ENCODE peak calls at places on chromosomes 12 and 14, in seven cellular contexts. O, S, P, Z, N, C and M are unnamed samples.

GRCh38 chr14:44897844-44898151 is 63.9 kb downstream of the KLHL28 start:
- DNase-seq in S (no peak), P (no peak), C (no peak), Z (no peak), N (peak), O (no peak), M (no peak)

GRCh38 chr12:52515927-52516831 is 4.0 kb downstream of the KRT5 start:
- DNase-seq in Z (no peak), C (no peak), O (no peak), S (no peak), P (peak), N (no peak), M (no peak)

GRCh38 chr12:51546102-51546501 is 44.9 kb upstream of the SCN8A start:
- DNase-seq in P (no peak), O (no peak), C (no peak), Z (no peak), N (no peak), S (no peak), M (no peak)

GRCh38 chr14:91041450-91041849 is 19.0 kb downstream of the RPS6KA5 start:
- DNase-seq in P (no peak), O (no peak), C (no peak), Z (no peak), N (no peak), S (no peak), M (no peak)

GRCh38 chr14:89294060-89294459 is 123.0 kb downstream of the FOXN3 start:
- DNase-seq in C (peak), S (no peak), Z (no peak), N (no peak), P (no peak), O (no peak), M (no peak)

GRCh38 chr12:58938440-58938839 is 18.1 kb upstream of the LRIG3 start:
- DNase-seq in Z (no peak), C (no peak), O (no peak), P (no peak), S (no peak), N (no peak), M (no peak)

GRCh38 chr12:10211101-10211974 is 1.3 kb upstream of the GABARAPL1 start:
- DNase-seq in N (no peak), Z (no peak), P (no peak), O (no peak), C (peak), S (no peak), M (no peak)

GRCh38 chr12:15851919-15852318 is 30.3 kb upstream of the STRAP start:
- DNase-seq in O (no peak), P (no peak), N (no peak), C (no peak), S (no peak), Z (no peak), M (peak)

GRCh38 chr12:132160016-132160415 is 15.8 kb downstream of the NOC4L start:
- DNase-seq in S (no peak), P (no peak), C (peak), O (no peak), Z (no peak), N (no peak), M (no peak)

GRCh38 chr14:71591929-71592328 is 340.3 kb upstream of the RGS6 start:
- DNase-seq in S (no peak), C (no peak), O (peak), N (peak), P (peak), Z (no peak), M (peak)

GRCh38 chr12:53816360-53817020 is 64.7 kb upstream of the CISTR start:
- DNase-seq in S (no peak), O (no peak), Z (no peak), N (no peak), C (no peak), P (no peak), M (no peak)

GRCh38 chr14:75913183-75913582 is 68.6 kb downstream of the TGFB3 start:
- DNase-seq in S (no peak), O (no peak), P (no peak), Z (no peak), C (no peak), N (no peak), M (no peak)

GRCh38 chr14:35197015-35197414 is 74.7 kb downstream of the PRORP start:
- DNase-seq in S (no peak), C (no peak), N (peak), Z (no peak), P (no peak), O (no peak), M (peak)

GRCh38 chr12:112792306-112792705 is 758 bp downstream of the RPH3A start:
- DNase-seq in S (no peak), O (no peak), Z (no peak), N (no peak), C (no peak), P (no peak), M (no peak)

GRCh38 chr12:121456551-121456950 is 56.6 kb downstream of the RNF34 start:
- DNase-seq in Z (no peak), O (no peak), P (no peak), N (no peak), S (no peak), C (no peak), M (no peak)

GRCh38 chr12:98893126-98893525 is 248.0 kb downstream of the APAF1 start:
- DNase-seq in C (no peak), N (no peak), S (no peak), P (no peak), Z (no peak), O (no peak), M (no peak)

GRCh38 chr14:33375781-33376180 is 437.1 kb downstream of the NPAS3 start:
- DNase-seq in S (no peak), C (no peak), N (peak), O (no peak), P (peak), Z (no peak), M (no peak)

GRCh38 chr14:22276913-22277816 is 311.9 kb downstream of the DAD1 start:
- DNase-seq in P (peak), O (peak), Z (no peak), S (no peak), C (no peak), N (peak), M (no peak)

GRCh38 chr12:8629486-8630033 is 16.9 kb upstream of the AICDA start:
- DNase-seq in P (peak), S (no peak), Z (no peak), C (no peak), O (peak), N (no peak), M (no peak)

GRCh38 chr14:54627718-54628345 is 60.9 kb downstream of the SAMD4A start:
- DNase-seq in S (no peak), N (peak), Z (no peak), C (peak), O (no peak), P (peak), M (no peak)

GRCh38 chr12:12922191-12922616 is 29.8 kb downstream of the GPRC5D start:
- DNase-seq in C (no peak), S (no peak), P (peak), Z (no peak), O (peak), N (no peak), M (no peak)

GRCh38 chr14:35223927-35224326 is 68.3 kb upstream of the PSMA6 start:
- DNase-seq in P (no peak), C (no peak), S (no peak), Z (no peak), O (no peak), N (no peak), M (no peak)

GRCh38 chr12:49068879-49069506 is 786 bp downstream of the RHEBL1 start:
- DNase-seq in Z (no peak), P (no peak), S (no peak), O (no peak), N (no peak), C (no peak), M (no peak)

GRCh38 chr12:120079352-120080042 is 37.1 kb downstream of the RAB35 start:
- DNase-seq in C (peak), P (no peak), S (no peak), N (no peak), Z (no peak), O (peak), M (peak)

GRCh38 chr14:38135096-38135495 is 72.6 kb upstream of the SSTR1 start:
- DNase-seq in C (no peak), P (no peak), N (no peak), Z (no peak), O (no peak), S (no peak), M (no peak)

GRCh38 chr14:44783899-44784298 is 177.8 kb downstream of the KLHL28 start:
- DNase-seq in N (no peak), P (no peak), S (no peak), O (no peak), C (no peak), Z (no peak), M (no peak)

GRCh38 chr12:65962921-65963883 is 138.9 kb downstream of the HMGA2 start:
- DNase-seq in P (no peak), N (peak), Z (no peak), S (no peak), O (peak), C (no peak), M (no peak)

GRCh38 chr12:54680374-54680773 is 32.2 kb upstream of the DCD start:
- DNase-seq in Z (no peak), P (no peak), N (no peak), O (peak), C (no peak), S (no peak), M (peak)

GRCh38 chr14:24363401-24363800 is 4.6 kb upstream of the NFATC4 start:
- DNase-seq in N (no peak), O (no peak), Z (no peak), P (no peak), C (no peak), S (no peak), M (no peak)

GRCh38 chr12:120332523-120332922 is 4.9 kb upstream of the PLA2G1B start:
- DNase-seq in P (no peak), Z (no peak), N (no peak), C (no peak), O (no peak), S (no peak), M (no peak)

GRCh38 chr14:77799863-77800730 is at the start of gene ADCK1:
- DNase-seq in O (peak), C (peak), Z (peak), S (peak), P (peak), N (peak), M (peak)

GRCh38 chr14:101584049-101584859 is 23.0 kb downstream of the DIO3 start:
- DNase-seq in C (peak), S (no peak), N (no peak), O (no peak), P (peak), Z (no peak), M (no peak)

GRCh38 chr14:99575043-99576023 is 28.7 kb downstream of the CCDC85C start:
- DNase-seq in C (no peak), Z (no peak), S (no peak), O (peak), P (peak), N (no peak), M (peak)

GRCh38 chr14:88384653-88385205 is 728 bp upstream of the SPATA7 start:
- DNase-seq in O (no peak), C (no peak), P (peak), N (no peak), S (no peak), Z (no peak), M (no peak)